ENCODE peak calls at places on chromosomes 3 and 15, in seven cellular contexts. Q is PC-3, J is HCT116, O is MM.1S, L is neural progenitor cell, G is GM23248, Y is GM23338. U is an unnamed sample.

GRCh38 chr15:25345943-25346342 is 92.9 kb downstream of the UBE3A start:
- DNase-seq in Q (no peak), J (no peak), O (no peak), L (peak; percentile 57), G (peak; percentile 41), Y (peak; percentile 61), U (no peak)

GRCh38 chr3:126128504-126129407 is 44.8 kb upstream of the SLC41A3 start:
- DNase-seq in Q (no peak), J (no peak), O (no peak), L (no peak), G (no peak), Y (no peak), U (no peak)

GRCh38 chr15:80550219-80550909 is 144.7 kb upstream of the ABHD17C start:
- DNase-seq in Q (peak; percentile 51), J (no peak), O (no peak), L (no peak), G (peak; percentile 88), Y (no peak), U (peak; percentile 33)

GRCh38 chr3:42012935-42013651 is 51.2 kb upstream of the ULK4 start:
- DNase-seq in Q (peak; percentile 55), J (peak; percentile 18), O (peak; percentile 86), L (peak; percentile 87), G (peak; percentile 89), Y (peak; percentile 85), U (peak; percentile 91)

GRCh38 chr3:94115482-94115881 is 52.6 kb downstream of the NSUN3 start:
- DNase-seq in Q (peak; percentile 68), J (peak; percentile 3), O (peak; percentile 27), L (peak; percentile 33), G (peak; percentile 48), Y (peak; percentile 50), U (peak; percentile 24)

GRCh38 chr15:57356636-57357035 is 19.7 kb upstream of the CGNL1 start:
- DNase-seq in Q (peak; percentile 41), J (no peak), O (no peak), L (peak; percentile 69), G (peak; percentile 62), Y (peak; percentile 80), U (no peak)

GRCh38 chr3:105401691-105402149 is 35.0 kb downstream of the ALCAM start:
- DNase-seq in Q (peak; percentile 80), J (peak; percentile 53), O (no peak), L (no peak), G (peak; percentile 31), Y (no peak), U (no peak)

GRCh38 chr15:46091860-46092450 is 457.1 kb downstream of the SQOR start:
- DNase-seq in Q (peak; percentile 67), J (peak; percentile 4), O (peak; percentile 56), L (peak; percentile 73), G (peak; percentile 28), Y (peak; percentile 87), U (peak; percentile 62)

GRCh38 chr15:48565560-48566482 is 79.7 kb downstream of the FBN1 start:
- DNase-seq in Q (peak; percentile 93), J (no peak), O (no peak), L (no peak), G (peak; percentile 92), Y (no peak), U (no peak)

GRCh38 chr15:75350601-75351331 is 3.9 kb downstream of the NEIL1 start:
- DNase-seq in Q (no peak), J (no peak), O (no peak), L (no peak), G (no peak), Y (no peak), U (no peak)

GRCh38 chr3:11115548-11115947 is 38.7 kb upstream of the HRH1 start:
- DNase-seq in Q (no peak), J (no peak), O (no peak), L (no peak), G (no peak), Y (no peak), U (no peak)

GRCh38 chr15:85312925-85313324 is 67.5 kb upstream of the AKAP13 start:
- DNase-seq in Q (no peak), J (no peak), O (no peak), L (no peak), G (peak; percentile 45), Y (peak; percentile 49), U (no peak)

GRCh38 chr15:40323953-40324937 is 753 bp downstream of the INAFM2 start:
- DNase-seq in Q (no peak), J (no peak), O (peak; percentile 31), L (peak; percentile 55), G (peak; percentile 56), Y (peak; percentile 61), U (no peak)

GRCh38 chr3:27224197-27224596 is 145.0 kb downstream of the NEK10 start:
- DNase-seq in Q (no peak), J (no peak), O (no peak), L (no peak), G (peak; percentile 79), Y (no peak), U (no peak)

GRCh38 chr3:58584690-58585004 is 7.5 kb upstream of the FAM107A start:
- DNase-seq in Q (no peak), J (no peak), O (peak; percentile 27), L (no peak), G (peak; percentile 50), Y (no peak), U (no peak)

GRCh38 chr3:187102073-187102634 is 37.1 kb downstream of the RPL39L start:
- DNase-seq in Q (no peak), J (no peak), O (peak; percentile 49), L (no peak), G (peak; percentile 2), Y (no peak), U (no peak)

GRCh38 chr3:46187876-46188275 is 20.2 kb downstream of the CCR1 start:
- DNase-seq in Q (peak; percentile 76), J (peak; percentile 7), O (peak; percentile 76), L (no peak), G (peak; percentile 85), Y (no peak), U (peak; percentile 66)

DNA sequence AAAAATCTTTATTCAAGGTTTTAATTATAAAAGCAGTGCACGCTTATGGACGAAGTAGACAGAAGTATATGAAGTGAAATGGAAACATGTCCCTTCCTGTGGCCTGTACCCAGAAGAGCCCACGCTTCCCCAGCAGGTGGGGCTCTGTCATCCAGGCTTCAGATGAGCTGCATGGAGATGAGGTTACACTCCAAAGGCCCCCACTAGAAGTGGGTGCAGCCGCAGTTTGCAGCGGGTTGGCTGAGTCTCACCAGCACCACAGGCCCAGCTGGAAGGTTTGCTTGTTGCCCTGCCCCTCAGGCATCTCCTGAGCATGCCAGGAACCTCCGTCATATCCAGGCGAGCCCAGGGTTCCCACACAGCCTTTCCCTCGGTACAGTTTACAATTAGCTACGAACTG is 33.1 kb downstream of the PRR20G start:
- DNase-seq in Q (peak; percentile 38), J (peak; percentile 15), O (peak; percentile 29), L (no peak), G (peak; percentile 18), Y (peak; percentile 2), U (no peak)
- TF ChIP-seq EZH2 in Q (no peak), J (no peak), O (no peak), L (no peak), G (no peak), Y (no peak), U (no peak)

GRCh38 chr3:71744738-71745137 is 8.9 kb upstream of the GPR27 start:
- DNase-seq in Q (no peak), J (no peak), O (no peak), L (no peak), G (no peak), Y (no peak), U (no peak)

GRCh38 chr3:71742621-71743020 is 11.0 kb upstream of the GPR27 start:
- DNase-seq in Q (no peak), J (no peak), O (no peak), L (no peak), G (no peak), Y (no peak), U (no peak)
- TF ChIP-seq EZH2phosphoT487 in Q (no peak), J (no peak), O (no peak), L (no peak), G (no peak), Y (no peak), U (no peak)

GRCh38 chr3:51706021-51706485 is 815 bp upstream of the GRM2 start:
- DNase-seq in Q (no peak), J (no peak), O (no peak), L (no peak), G (no peak), Y (no peak), U (no peak)

GRCh38 chr3:51705276-51706020 is 1.4 kb upstream of the GRM2 start:
- DNase-seq in Q (no peak), J (no peak), O (no peak), L (no peak), G (no peak), Y (no peak), U (no peak)

GRCh38 chr3:51708216-51708845 is 1.5 kb downstream of the GRM2 start:
- DNase-seq in Q (no peak), J (no peak), O (no peak), L (no peak), G (no peak), Y (no peak), U (no peak)

GRCh38 chr3:51709004-51709420 is 2.1 kb downstream of the GRM2 start:
- DNase-seq in Q (no peak), J (no peak), O (no peak), L (no peak), G (no peak), Y (no peak), U (no peak)

DNA sequence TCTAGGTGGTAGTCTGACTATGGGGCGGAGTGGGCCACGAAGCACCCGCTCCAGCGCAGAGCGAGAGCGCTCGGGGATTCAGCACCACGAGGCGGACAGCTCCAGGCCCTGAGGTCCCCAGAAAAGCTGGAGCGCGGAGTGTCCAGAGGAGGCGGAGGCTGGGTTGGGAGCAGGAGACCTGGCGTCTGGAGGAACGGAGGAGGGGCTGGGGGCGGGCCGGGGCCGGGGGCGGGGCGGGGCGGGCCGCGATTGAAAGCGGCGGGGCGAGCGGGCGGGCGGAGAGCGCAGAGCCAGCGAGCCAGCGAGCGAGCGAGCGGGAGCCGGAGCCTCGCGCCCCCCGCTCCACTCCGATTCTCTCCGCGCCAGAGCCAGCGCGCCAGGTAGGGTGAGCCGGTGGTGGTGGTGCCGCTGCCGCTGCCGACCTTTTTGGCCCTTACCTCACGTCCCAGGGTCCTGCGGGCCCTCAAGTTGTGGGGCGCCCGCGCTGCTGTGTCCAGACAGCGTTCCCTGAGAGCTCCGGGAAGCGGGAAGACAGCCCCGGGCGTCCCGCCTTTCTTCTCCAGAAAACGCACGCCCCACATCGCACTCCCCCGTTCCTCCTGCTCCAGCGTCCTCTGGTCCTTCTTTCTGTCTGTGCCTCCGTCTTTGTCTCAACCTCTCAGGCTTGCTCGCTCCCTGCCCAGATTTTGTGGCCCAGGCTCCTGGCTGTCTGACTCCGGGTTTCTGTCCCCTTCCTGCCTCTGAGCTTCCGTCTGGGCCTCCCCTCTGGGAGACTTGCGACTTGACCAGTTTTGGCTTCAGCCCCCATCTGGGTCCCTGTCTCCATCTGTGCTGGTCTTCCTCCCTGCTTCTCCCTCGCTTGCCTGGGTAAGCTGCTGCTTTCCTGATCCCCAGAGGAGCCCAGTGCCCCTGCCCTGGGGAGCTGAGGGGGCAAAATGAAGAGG is at the start of gene GRM2:
- DNase-seq in Q (peak; percentile 14), J (no peak), O (no peak), L (peak; percentile 98), G (peak; percentile 85), Y (peak; percentile 98), U (peak; percentile 94)
- TF ChIP-seq EZH2 in Q (no peak), J (no peak), O (no peak), L (no peak), G (no peak), Y (peak; percentile 46), U (no peak)

DNA sequence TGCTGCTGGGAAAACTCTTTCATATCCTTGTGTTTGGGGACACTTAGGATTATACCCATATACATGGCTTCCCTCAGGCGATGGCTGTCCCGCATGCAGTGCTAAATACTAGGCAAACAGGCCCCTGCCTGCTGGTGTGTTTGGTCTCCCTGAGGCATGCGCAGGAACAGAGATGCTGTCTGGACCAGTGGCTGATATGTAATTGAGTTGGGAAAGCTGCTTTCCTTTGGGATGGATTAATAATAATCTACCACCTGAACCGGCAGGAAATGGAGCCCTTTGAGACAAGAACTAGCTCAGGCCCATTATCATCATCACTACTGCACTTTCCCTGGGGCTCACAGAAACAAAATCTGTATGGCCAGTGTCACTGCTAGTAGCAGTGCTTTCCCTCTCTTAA is 18.0 kb downstream of the ZDHHC3 start:
- DNase-seq in Q (no peak), J (no peak), O (no peak), L (no peak), G (no peak), Y (no peak), U (no peak)
- TF ChIP-seq EZH2phosphoT487 in Q (no peak), J (no peak), O (no peak), L (no peak), G (no peak), Y (no peak), U (no peak)